ENCODE peak calls at places on chromosomes 11 and 22, in five cellular contexts. L, U, N, R and M are unnamed samples.

GRCh38 chr11:114395776-114396175 is 4.5 kb downstream of the C11orf71 start:
- DNase-seq in L (peak), U (peak), N (no peak), R (peak), M (no peak)

GRCh38 chr11:26847459-26847858 is 125.6 kb upstream of the SLC5A12 start:
- DNase-seq in L (no peak), U (no peak), N (no peak), R (no peak), M (no peak)

GRCh38 chr11:3888876-3889275 is 33.4 kb downstream of the STIM1 start:
- DNase-seq in L (no peak), U (no peak), N (no peak), R (no peak), M (no peak)

GRCh38 chr11:95767498-95767897 is 22.1 kb downstream of the FAM76B start:
- DNase-seq in L (no peak), U (no peak), N (peak), R (no peak), M (peak)

GRCh38 chr11:78526497-78527146 is 48.0 kb downstream of the NARS2 start:
- DNase-seq in L (no peak), U (no peak), N (no peak), R (no peak), M (no peak)

GRCh38 chr11:59901306-59901705 is 22.7 kb downstream of the OOSP3 start:
- DNase-seq in L (peak), U (peak), N (peak), R (peak), M (peak)

GRCh38 chr11:118791961-118792578 is 1.1 kb upstream of the DDX6 start:
- DNase-seq in L (peak), U (no peak), N (no peak), R (no peak), M (no peak)

GRCh38 chr11:76632492-76632891 is 38.1 kb downstream of the LRRC32 start:
- DNase-seq in L (no peak), U (no peak), N (no peak), R (no peak), M (no peak)

GRCh38 chr11:119782673-119783072 is 53.7 kb upstream of the NECTIN1 start:
- DNase-seq in L (peak), U (no peak), N (peak), R (no peak), M (peak)

GRCh38 chr11:107743161-107743560 is 31.3 kb upstream of the SLN start:
- DNase-seq in L (no peak), U (no peak), N (no peak), R (no peak), M (no peak)

GRCh38 chr11:62851807-62852522 is 12.6 kb upstream of the WDR74 start:
- DNase-seq in L (peak), U (no peak), N (no peak), R (no peak), M (no peak)

GRCh38 chr22:37485006-37485713 is 1.0 kb downstream of the MFNG start:
- DNase-seq in L (no peak), U (no peak), N (no peak), R (peak), M (no peak)

GRCh38 chr11:110147965-110148709 is 54.9 kb downstream of the ZC3H12C start:
- DNase-seq in L (no peak), U (peak), N (peak), R (peak), M (peak)

GRCh38 chr11:128624269-128625170 is 37.2 kb upstream of the ETS1 start:
- DNase-seq in L (no peak), U (no peak), N (no peak), R (no peak), M (no peak)

GRCh38 chr11:33329705-33330329 is 72.6 kb downstream of the HIPK3 start:
- DNase-seq in L (peak), U (peak), N (peak), R (peak), M (peak)

GRCh38 chr11:45885274-45885920 is at the start of gene MAPK8IP1:
- DNase-seq in L (peak), U (no peak), N (no peak), R (peak), M (peak)

DNA sequence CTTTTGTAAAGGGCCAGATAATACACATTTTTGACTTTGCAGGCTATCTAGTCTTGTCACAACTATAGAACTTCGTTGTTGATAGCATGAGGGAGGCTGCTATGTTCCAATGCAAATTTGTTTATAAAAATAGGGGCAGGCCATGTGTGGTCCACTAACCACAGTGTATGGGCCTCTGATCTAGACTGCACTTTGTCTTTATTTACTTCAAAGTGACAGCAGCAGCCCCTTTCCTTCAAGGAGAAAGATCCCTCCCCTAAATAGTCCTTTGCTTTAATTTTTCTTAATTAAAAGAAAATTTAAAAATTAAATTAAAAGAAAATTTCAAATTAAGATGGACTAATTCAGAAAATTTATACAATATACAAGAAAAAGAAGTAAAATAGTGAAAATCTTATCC is 49.5 kb upstream of the OR9Q1 start:
- DNase-seq in L (no peak), U (no peak), N (no peak), R (no peak), M (no peak)
- H3K9ac ChIP-seq in L (no peak), U (no peak), N (no peak), R (no peak), M (no peak)

GRCh38 chr11:14973621-14974020 is 1.5 kb upstream of the CALCA start:
- DNase-seq in L (no peak), U (no peak), N (peak), R (no peak), M (peak)

GRCh38 chr11:14977481-14977880 is 5.3 kb upstream of the CALCA start:
- DNase-seq in L (no peak), U (no peak), N (no peak), R (no peak), M (no peak)

GRCh38 chr11:14972581-14973490 is 685 bp upstream of the CALCA start:
- DNase-seq in L (no peak), U (no peak), N (no peak), R (no peak), M (no peak)

GRCh38 chr11:14974021-14974698 is 2.0 kb upstream of the CALCA start:
- DNase-seq in L (no peak), U (no peak), N (no peak), R (peak), M (no peak)

GRCh38 chr11:14974723-14975587 is 2.8 kb upstream of the CALCA start:
- DNase-seq in L (peak), U (peak), N (peak), R (peak), M (peak)
- TF ChIP-seq EZH2 in L (no peak), U (no peak), N (no peak), R (no peak), M (no peak)

GRCh38 chr11:102322560-102322959 is 5.3 kb downstream of the BIRC3 start:
- DNase-seq in L (no peak), U (no peak), N (no peak), R (no peak), M (no peak)
- H2AFZ ChIP-seq in L (no peak), U (no peak), N (no peak), R (no peak), M (no peak)

GRCh38 chr22:39504071-39504470 is 2.0 kb downstream of the MIEF1 start:
- DNase-seq in L (no peak), U (no peak), N (no peak), R (no peak), M (no peak)
- H3K9ac ChIP-seq in L (peak), U (peak), N (peak), R (no peak), M (no peak)

DNA sequence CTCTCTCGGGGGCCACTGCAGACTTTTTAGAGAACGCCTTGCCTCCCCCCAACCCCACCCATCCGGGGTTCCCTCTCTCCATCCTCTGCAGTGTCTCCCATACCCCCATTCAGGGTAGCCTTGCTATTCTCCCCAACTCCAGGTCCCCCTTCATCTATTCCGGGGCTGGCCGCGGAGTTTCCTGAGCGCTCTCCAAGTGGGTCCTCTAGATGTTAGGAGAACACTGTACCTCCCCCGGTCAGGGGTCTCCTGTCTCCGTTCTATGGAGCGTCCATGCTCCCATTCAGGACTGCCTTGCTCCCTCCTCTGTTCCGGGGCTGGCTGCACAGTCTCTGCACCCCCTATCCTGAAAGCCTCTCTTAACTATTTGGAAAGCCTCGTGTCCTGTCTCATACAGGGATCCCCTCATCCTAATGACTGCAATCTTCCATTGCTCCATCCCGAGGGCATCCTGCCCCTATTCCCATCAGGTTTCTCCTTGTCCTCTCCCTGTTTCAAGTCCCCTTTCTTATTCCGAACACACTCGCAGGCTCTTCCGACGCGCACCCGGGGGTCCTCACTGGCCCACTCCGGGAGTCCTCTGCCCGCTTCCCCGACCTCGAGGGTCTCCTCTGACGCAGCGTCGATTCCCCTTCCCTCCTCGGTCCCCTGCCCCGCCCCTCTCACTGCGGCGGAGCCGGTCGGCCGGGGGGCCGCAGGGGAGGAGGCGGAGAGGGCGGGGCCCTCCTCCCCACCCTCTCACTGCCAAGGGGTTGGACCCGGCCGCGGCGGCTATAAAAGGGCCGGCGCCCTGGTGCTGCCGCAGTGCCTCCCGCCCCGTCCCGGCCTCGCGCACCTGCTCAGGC is at the start of gene NEFH:
- DNase-seq in L (peak), U (no peak), N (no peak), R (no peak), M (no peak)
- TF ChIP-seq EZH2 in L (no peak), U (no peak), N (no peak), R (no peak), M (no peak)

DNA sequence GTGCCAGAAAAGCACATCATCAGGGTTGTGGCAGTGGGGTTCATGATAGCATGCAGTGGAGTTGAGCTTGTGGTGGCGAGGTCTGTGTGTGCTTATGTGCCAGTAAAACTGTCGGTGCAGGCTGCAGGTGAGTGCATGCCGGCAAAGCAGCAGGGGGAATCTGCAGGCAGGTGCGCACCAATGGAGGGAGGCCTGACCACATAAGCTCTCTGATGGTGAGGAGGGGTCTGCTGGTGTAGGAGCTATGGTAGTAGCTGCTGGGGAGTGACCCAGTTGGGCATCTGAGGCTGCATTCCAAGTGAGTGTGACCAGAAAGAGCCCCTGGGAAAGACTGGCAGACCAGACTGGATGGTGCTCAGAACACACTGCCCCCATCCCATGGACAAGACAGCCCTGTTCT is 121.5 kb downstream of the CNTN5 start:
- DNase-seq in L (no peak), U (no peak), N (no peak), R (no peak), M (no peak)
- H2AFZ ChIP-seq in L (no peak), U (no peak), N (no peak), R (no peak), M (no peak)

GRCh38 chr11:72379384-72380131 is 54.8 kb downstream of the CLPB start:
- DNase-seq in L (no peak), U (no peak), N (no peak), R (no peak), M (no peak)

GRCh38 chr11:72380132-72380503 is 54.2 kb downstream of the CLPB start:
- DNase-seq in L (no peak), U (no peak), N (peak), R (no peak), M (no peak)

GRCh38 chr11:72378704-72379383 is 55.5 kb downstream of the CLPB start:
- DNase-seq in L (no peak), U (no peak), N (peak), R (no peak), M (peak)

GRCh38 chr11:72377596-72377995 is 56.7 kb downstream of the CLPB start:
- DNase-seq in L (no peak), U (no peak), N (no peak), R (no peak), M (no peak)

GRCh38 chr11:72381584-72382090 is 52.7 kb downstream of the CLPB start:
- DNase-seq in L (no peak), U (no peak), N (no peak), R (no peak), M (no peak)
- H3K9ac ChIP-seq in L (peak), U (no peak), N (no peak), R (no peak), M (no peak)

GRCh38 chr11:131290111-131290510 is 80.3 kb upstream of the NTM start:
- DNase-seq in L (no peak), U (no peak), N (no peak), R (no peak), M (no peak)

GRCh38 chr11:131300304-131300703 is 70.1 kb upstream of the NTM start:
- DNase-seq in L (no peak), U (no peak), N (peak), R (no peak), M (peak)

GRCh38 chr11:131301306-131301705 is 69.1 kb upstream of the NTM start:
- DNase-seq in L (no peak), U (no peak), N (no peak), R (no peak), M (no peak)

GRCh38 chr11:131297441-131297840 is 73.0 kb upstream of the NTM start:
- DNase-seq in L (no peak), U (no peak), N (no peak), R (no peak), M (no peak)

GRCh38 chr11:131295986-131296385 is 74.4 kb upstream of the NTM start:
- DNase-seq in L (no peak), U (no peak), N (no peak), R (no peak), M (no peak)
- TF ChIP-seq EZH2 in L (no peak), U (no peak), N (no peak), R (no peak), M (no peak)

GRCh38 chr22:29593923-29594322 is 9.5 kb upstream of the NF2 start:
- DNase-seq in L (no peak), U (no peak), N (no peak), R (no peak), M (no peak)

GRCh38 chr22:29584975-29585374 is 4.1 kb upstream of the NIPSNAP1 start:
- DNase-seq in L (no peak), U (no peak), N (no peak), R (no peak), M (no peak)

GRCh38 chr22:29587938-29588699 is 7.2 kb upstream of the NIPSNAP1 start:
- DNase-seq in L (no peak), U (no peak), N (peak), R (peak), M (peak)
- H2AFZ ChIP-seq in L (peak), U (peak), N (peak), R (no peak), M (no peak)

GRCh38 chr11:111370902-111371578 is 8.0 kb downstream of the POU2AF1 start:
- DNase-seq in L (no peak), U (no peak), N (no peak), R (no peak), M (no peak)
- H3K9ac ChIP-seq in L (no peak), U (no peak), N (no peak), R (no peak), M (no peak)